ENCODE peak calls at places on chromosomes 4 and X, in five cellular contexts. D is CD8-positive, alpha-beta T cell; L is AG10803; Q is adrenal gland; J is fibroblast of pulmonary artery. O is an unnamed sample.
A peak's percentile ranks its signal among the peaks of the same experiment; 100 is the strongest.

GRCh38 chr4:98625920-98626319 is 32.5 kb downstream of the TSPAN5 start:
- DNase-seq in D (no peak), L (no peak), Q (no peak), J (no peak), O (no peak)

GRCh38 chr4:72076562-72076961 is 44.8 kb downstream of the NPFFR2 start:
- DNase-seq in D (no peak), L (peak; percentile 1), Q (no peak), J (peak; percentile 40), O (no peak)

GRCh38 chrX:35115205-35115604 is 172.6 kb downstream of the FAM47B start:
- DNase-seq in D (no peak), L (peak; percentile 45), Q (no peak), J (peak; percentile 33), O (no peak)

GRCh38 chr4:177118596-177118995 is 191.1 kb upstream of the NEIL3 start:
- DNase-seq in D (no peak), L (peak; percentile 100), Q (peak; percentile 15), J (peak; percentile 98), O (no peak)

GRCh38 chr4:154602404-154603020 is 9.9 kb downstream of the FGG start:
- DNase-seq in D (no peak), L (no peak), Q (no peak), J (no peak), O (no peak)

GRCh38 chrX:83509246-83509801 is 1.2 kb downstream of the POU3F4 start:
- DNase-seq in D (no peak), L (no peak), Q (no peak), J (no peak), O (no peak)

GRCh38 chrX:70970482-70970999 is 39.6 kb upstream of the SLC7A3 start:
- DNase-seq in D (no peak), L (peak; percentile 12), Q (no peak), J (peak; percentile 37), O (no peak)

GRCh38 chrX:70117738-70118137 is 15.5 kb upstream of the IGBP1 start:
- DNase-seq in D (no peak), L (no peak), Q (no peak), J (no peak), O (no peak)

GRCh38 chrX:150692837-150693781 is at the start of gene MTMR1:
- DNase-seq in D (peak; percentile 38), L (no peak), Q (no peak), J (no peak), O (no peak)

GRCh38 chr4:97910005-97910404 is 233.3 kb downstream of the STPG2 start:
- DNase-seq in D (no peak), L (no peak), Q (no peak), J (no peak), O (no peak)

GRCh38 chr4:92551616-92552015 is 247.8 kb downstream of the GRID2 start:
- DNase-seq in D (no peak), L (no peak), Q (no peak), J (no peak), O (no peak)

GRCh38 chrX:135923353-135923752 is 29.8 kb downstream of the SAGE1 start:
- DNase-seq in D (no peak), L (no peak), Q (no peak), J (no peak), O (no peak)

GRCh38 chrX:154485150-154486051 is 1.0 kb downstream of the UBL4A start:
- DNase-seq in D (no peak), L (no peak), Q (peak; percentile 37), J (no peak), O (no peak)

GRCh38 chr4:55545681-55546632 is 752 bp downstream of the CLOCK start:
- DNase-seq in D (peak; percentile 46), L (peak; percentile 65), Q (peak; percentile 79), J (peak; percentile 68), O (peak; percentile 54)

GRCh38 chrX:39753296-39753996 is 344.3 kb downstream of the BCOR start:
- DNase-seq in D (no peak), L (no peak), Q (no peak), J (peak; percentile 62), O (no peak)

GRCh38 chrX:74492720-74493201 is 71.5 kb downstream of the SLC16A2 start:
- DNase-seq in D (no peak), L (no peak), Q (no peak), J (peak; percentile 1), O (peak; percentile 9)

GRCh38 chrX:72100824-72101351 is 30.8 kb downstream of the RTL5 start:
- DNase-seq in D (peak; percentile 47), L (peak; percentile 13), Q (no peak), J (no peak), O (no peak)

GRCh38 chr4:78599931-78600375 is 48.4 kb downstream of the ANXA3 start:
- DNase-seq in D (no peak), L (no peak), Q (peak; percentile 17), J (peak; percentile 55), O (no peak)

GRCh38 chr4:108094923-108095482 is 73.7 kb downstream of the LEF1 start:
- DNase-seq in D (no peak), L (no peak), Q (no peak), J (no peak), O (no peak)

GRCh38 chr4:70607454-70607853 is 15.4 kb downstream of the AMBN start:
- DNase-seq in D (no peak), L (no peak), Q (no peak), J (no peak), O (no peak)

GRCh38 chrX:150352581-150352980 is 10.5 kb upstream of the MAMLD1 start:
- DNase-seq in D (no peak), L (no peak), Q (no peak), J (peak; percentile 44), O (no peak)

GRCh38 chrX:15946783-15947550 is 92.4 kb upstream of the AP1S2 start:
- DNase-seq in D (no peak), L (peak; percentile 87), Q (no peak), J (peak; percentile 67), O (no peak)

GRCh38 chr4:152581536-152582160 is 45.8 kb upstream of the FBXW7 start:
- DNase-seq in D (no peak), L (no peak), Q (no peak), J (no peak), O (no peak)

GRCh38 chr4:5206391-5206790 is 155.1 kb downstream of the STK32B start:
- DNase-seq in D (no peak), L (peak; percentile 92), Q (no peak), J (peak; percentile 55), O (no peak)

GRCh38 chr4:5238106-5238505 is 186.8 kb downstream of the STK32B start:
- DNase-seq in D (no peak), L (peak; percentile 66), Q (no peak), J (no peak), O (no peak)

GRCh38 chr4:154314248-154314647 is 177.4 kb downstream of the DCHS2 start:
- DNase-seq in D (no peak), L (peak; percentile 66), Q (no peak), J (peak; percentile 40), O (no peak)

GRCh38 chrX:153755136-153755535 is 8.9 kb upstream of the PLXNB3 start:
- DNase-seq in D (no peak), L (no peak), Q (no peak), J (no peak), O (no peak)

GRCh38 chrX:2689773-2690666 is 1.1 kb upstream of the CD99 start:
- DNase-seq in D (no peak), L (no peak), Q (no peak), J (no peak), O (no peak)

GRCh38 chr4:87848622-87849351 is 16.0 kb downstream of the MEPE start:
- DNase-seq in D (no peak), L (peak; percentile 72), Q (peak; percentile 58), J (peak; percentile 80), O (peak; percentile 39)

GRCh38 chr4:95508421-95508820 is 40.4 kb downstream of the UNC5C start:
- DNase-seq in D (no peak), L (no peak), Q (no peak), J (peak; percentile 45), O (no peak)

GRCh38 chrX:41406211-41406610 is 40.9 kb upstream of the NYX start:
- DNase-seq in D (no peak), L (peak; percentile 4), Q (no peak), J (no peak), O (no peak)

GRCh38 chr4:16884673-16885460 is 13.6 kb downstream of the LDB2 start:
- DNase-seq in D (no peak), L (no peak), Q (no peak), J (no peak), O (no peak)
- TF ChIP-seq CTCF in D (no peak), L (peak; percentile 5), Q (no peak), J (no peak), O (peak; percentile 32)

DNA sequence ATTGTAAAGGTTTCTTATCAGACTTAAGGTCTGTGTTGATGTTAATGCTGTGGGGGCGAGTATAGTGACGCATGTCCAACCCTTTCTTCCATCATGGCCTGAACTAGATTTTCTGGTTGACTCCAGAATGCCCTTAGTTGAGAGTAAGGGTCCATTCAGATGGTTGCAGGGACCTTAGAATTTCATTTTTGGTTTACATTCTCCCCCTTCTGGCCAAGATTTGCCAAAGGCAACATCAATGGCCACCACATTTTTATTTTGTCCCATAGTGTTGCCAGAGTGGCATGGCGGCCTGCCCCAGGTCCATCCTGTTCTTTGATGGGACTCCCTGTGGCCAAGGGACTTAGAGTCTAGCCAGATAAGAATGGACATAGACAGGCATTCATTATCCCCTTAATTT is 368.5 kb downstream of the GPM6A start:
- DNase-seq in D (no peak), L (no peak), Q (no peak), J (no peak), O (no peak)
- TF ChIP-seq CTCF in D (no peak), L (peak; percentile 16), Q (no peak), J (peak; percentile 16), O (no peak)

DNA sequence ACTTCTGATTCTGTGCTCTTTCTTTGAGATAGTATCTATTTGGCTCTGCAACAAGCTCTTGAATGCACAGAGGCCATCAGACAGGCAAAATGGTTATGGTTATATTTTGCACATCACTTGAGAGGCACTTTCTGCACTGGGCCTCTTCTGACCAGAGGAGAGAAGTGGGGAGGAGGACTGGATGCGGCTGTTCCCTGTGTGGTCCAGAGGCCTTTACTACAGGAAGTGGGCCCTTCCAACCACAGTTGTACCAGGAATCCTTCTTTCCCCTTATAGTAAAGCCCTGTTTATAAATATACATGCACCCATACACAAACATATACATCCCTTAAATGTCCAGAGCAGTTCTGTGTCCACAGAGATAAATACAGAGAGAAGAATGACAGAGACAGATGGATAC is 182.7 kb upstream of the HHIP start:
- DNase-seq in D (no peak), L (no peak), Q (no peak), J (no peak), O (no peak)
- TF ChIP-seq CTCF in D (no peak), L (no peak), Q (no peak), J (no peak), O (no peak)

GRCh38 chrX:131734621-131735020 is 190.7 kb downstream of the OR13H1 start:
- DNase-seq in D (no peak), L (no peak), Q (peak; percentile 56), J (no peak), O (no peak)
- TF ChIP-seq CTCF in D (no peak), L (no peak), Q (no peak), J (no peak), O (no peak)

DNA sequence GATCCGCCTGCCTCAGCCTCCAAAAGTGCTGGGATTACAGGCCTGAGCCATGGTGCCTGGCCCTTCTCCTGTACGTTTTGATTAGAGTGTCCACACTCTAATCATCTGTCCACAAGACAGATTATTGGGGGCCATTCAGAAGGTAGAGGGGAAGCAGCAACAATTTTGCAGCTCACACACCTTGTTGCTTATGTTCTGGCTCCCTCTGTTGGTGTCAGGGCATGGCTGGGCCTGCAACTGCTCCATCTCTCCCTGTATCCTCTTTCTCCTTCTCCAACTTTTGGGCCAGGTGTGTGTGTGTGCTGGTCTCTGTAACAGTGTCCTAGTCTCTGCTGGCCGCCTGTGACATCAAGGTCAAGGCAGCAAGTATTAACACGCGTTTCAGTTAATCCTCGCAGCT is 125.5 kb upstream of the MBNL3 start:
- DNase-seq in D (no peak), L (no peak), Q (no peak), J (peak; percentile 4), O (no peak)
- TF ChIP-seq CTCF in D (no peak), L (peak; percentile 49), Q (no peak), J (peak; percentile 26), O (peak; percentile 55)

O was measured in neural crest cell.